ENCODE peak calls at places on chromosomes 11 and 22, in four cellular contexts. Z is H1, K is HepG2, B is GM12878. Y is an unnamed sample.

GRCh38 chr22:40668611-40669390 is 10.5 kb upstream of the MCHR1 start:
- DNase-seq in Z (no peak), K (peak; percentile 62), B (no peak), Y (no peak)

GRCh38 chr22:29625090-29625825 is 21.8 kb downstream of the NF2 start:
- DNase-seq in Z (no peak), K (peak; percentile 62), B (no peak), Y (peak; percentile 11)

GRCh38 chr11:6608726-6609501 is 3.1 kb downstream of the TAF10 start:
- DNase-seq in Z (no peak), K (no peak), B (no peak), Y (no peak)

GRCh38 chr11:95229199-95230053 is 1.6 kb downstream of the SESN3 start:
- DNase-seq in Z (no peak), K (no peak), B (no peak), Y (no peak)

GRCh38 chr11:69076129-69076791 is 27.5 kb downstream of the TPCN2 start:
- DNase-seq in Z (no peak), K (no peak), B (no peak), Y (no peak)

GRCh38 chr11:133927690-133928627 is 28.8 kb downstream of the IGSF9B start:
- DNase-seq in Z (peak; percentile 89), K (peak; percentile 36), B (no peak), Y (no peak)

GRCh38 chr11:75474878-75475766 is 42.1 kb upstream of the KLHL35 start:
- DNase-seq in Z (peak; percentile 86), K (no peak), B (no peak), Y (peak; percentile 56)

GRCh38 chr11:13316528-13316961 is 39.0 kb downstream of the BMAL1 start:
- DNase-seq in Z (no peak), K (no peak), B (no peak), Y (no peak)

GRCh38 chr22:48827228-48827810 is 1000.4 kb downstream of the BRD1 start:
- DNase-seq in Z (peak; percentile 39), K (no peak), B (no peak), Y (no peak)

GRCh38 chr11:97740783-97741151 is 1280.0 kb upstream of the CNTN5 start:
- DNase-seq in Z (no peak), K (no peak), B (no peak), Y (no peak)

GRCh38 chr11:118633979-118634378 is 26.6 kb downstream of the PHLDB1 start:
- DNase-seq in Z (no peak), K (no peak), B (no peak), Y (no peak)

GRCh38 chr11:44595964-44596381 is 30.5 kb downstream of the CD82 start:
- DNase-seq in Z (no peak), K (no peak), B (no peak), Y (no peak)

GRCh38 chr11:2305862-2306823 is 4.3 kb downstream of the TSPAN32 start:
- DNase-seq in Z (no peak), K (no peak), B (no peak), Y (no peak)

GRCh38 chr11:35944503-35945136 is 758 bp downstream of the LDLRAD3 start:
- DNase-seq in Z (no peak), K (no peak), B (no peak), Y (no peak)

GRCh38 chr11:100681064-100681502 is 6.0 kb upstream of the ARHGAP42 start:
- DNase-seq in Z (no peak), K (peak; percentile 76), B (peak; percentile 95), Y (no peak)

GRCh38 chr11:11813288-11813962 is 28.3 kb upstream of the USP47 start:
- DNase-seq in Z (no peak), K (peak; percentile 94), B (no peak), Y (no peak)

GRCh38 chr11:75148436-75148983 is 2.4 kb upstream of the SLCO2B1 start:
- DNase-seq in Z (no peak), K (no peak), B (no peak), Y (no peak)

GRCh38 chr11:102546923-102547471 is 16.4 kb upstream of the MMP7 start:
- DNase-seq in Z (no peak), K (no peak), B (peak; percentile 93), Y (no peak)

GRCh38 chr11:131470526-131470925 is 100.1 kb downstream of the NTM start:
- DNase-seq in Z (no peak), K (no peak), B (no peak), Y (no peak)

GRCh38 chr22:44968736-44969135 is 41.1 kb downstream of the PHF21B start:
- DNase-seq in Z (no peak), K (no peak), B (no peak), Y (no peak)

GRCh38 chr11:44388828-44389645 is 79.1 kb upstream of the ALX4 start:
- DNase-seq in Z (peak; percentile 48), K (no peak), B (no peak), Y (no peak)

DNA sequence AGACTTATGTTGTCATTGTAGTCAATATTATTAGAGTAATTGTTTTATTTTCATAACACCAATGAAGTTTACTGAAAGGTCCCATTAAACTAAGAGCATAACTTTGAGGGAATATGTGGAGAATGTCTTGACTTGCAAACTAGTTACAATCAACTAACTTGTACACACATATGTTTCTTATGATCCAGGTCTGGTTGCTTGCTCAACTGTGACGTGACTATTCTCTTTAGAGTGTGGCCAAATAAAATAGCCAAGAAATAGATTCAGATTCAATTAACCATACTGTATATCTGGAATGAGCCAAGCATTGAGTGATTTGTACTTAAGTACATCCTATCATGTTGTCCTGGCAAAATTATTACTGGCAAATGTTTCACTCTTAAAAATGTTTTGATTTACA is 101.7 kb downstream of the METTL15 start:
- DNase-seq in Z (no peak), K (no peak), B (no peak), Y (no peak)
- H3K27me3 ChIP-seq in Z (no peaks in the 10 kb centered on the region), K (no peaks in the 10 kb centered on the region), B (no peaks in the 10 kb centered on the region), Y (no peaks in the 10 kb centered on the region)

GRCh38 chr11:121119444-121119843 is 18.4 kb downstream of the TECTA start:
- DNase-seq in Z (no peak), K (no peak), B (no peak), Y (no peak)
- TF ChIP-seq YY1 in Z (no peak), K (no peak), B (no peak), Y (no peak)

GRCh38 chr11:83033367-83033766 is 38.3 kb downstream of the RAB30 start:
- DNase-seq in Z (no peak), K (no peak), B (no peak), Y (no peak)
- TF ChIP-seq SUZ12 in Z (no peak), K (no peak), B (no peak), Y (no peak)

GRCh38 chr22:22401381-22401780 is 107.2 kb downstream of the ZNF280B start:
- DNase-seq in Z (no peak), K (no peak), B (no peak), Y (no peak)
- H3K27me3 ChIP-seq in Z (peaks cover 92% of the 10 kb centered on the region), K (peaks cover 20% of the 10 kb centered on the region), B (no peaks in the 10 kb centered on the region), Y (peaks cover 99% of the 10 kb centered on the region)

Y was measured in NT2/D1.